ENCODE peak calls at places on chromosome 19, in five cellular contexts. One of them, this sample, is unnamed. For H3K9me3 and H3K4me1, the result is how much of the 10 kb centered on the place peaks cover.

GRCh38 chr19:49114630-49115363 is 627 bp downstream of the LIN7B start:
- DNase-seq in psoas muscle: peak
- DNase-seq in Peyer's patch: peak
- DNase-seq in SK-N-SH: peak
- DNase-seq in CD8-positive, alpha-beta T cell: peak
- DNase-seq in this sample: peak

GRCh38 chr19:55529636-55530230 is 7.2 kb downstream of the SBK2 start:
- DNase-seq in SK-N-SH: no peak
- DNase-seq in CD8-positive, alpha-beta T cell: no peak
- DNase-seq in psoas muscle: no peak
- DNase-seq in Peyer's patch: no peak
- DNase-seq in this sample: no peak

GRCh38 chr19:12773571-12773970 is 1.8 kb downstream of the HOOK2 start:
- DNase-seq in CD8-positive, alpha-beta T cell: no peak
- DNase-seq in SK-N-SH: no peak
- DNase-seq in Peyer's patch: no peak
- DNase-seq in psoas muscle: no peak
- DNase-seq in this sample: no peak

GRCh38 chr19:2014731-2015610 is 543 bp downstream of the BTBD2 start:
- DNase-seq in SK-N-SH: peak
- DNase-seq in Peyer's patch: no peak
- DNase-seq in psoas muscle: no peak
- DNase-seq in CD8-positive, alpha-beta T cell: peak
- DNase-seq in this sample: peak

GRCh38 chr19:55626350-55626749 is 2.0 kb upstream of the ZNF784 start:
- DNase-seq in Peyer's patch: peak
- DNase-seq in psoas muscle: no peak
- DNase-seq in CD8-positive, alpha-beta T cell: peak
- DNase-seq in SK-N-SH: no peak
- DNase-seq in this sample: no peak

GRCh38 chr19:6521718-6522646 is 8.8 kb upstream of the TNFSF9 start:
- DNase-seq in psoas muscle: no peak
- DNase-seq in CD8-positive, alpha-beta T cell: peak
- DNase-seq in Peyer's patch: peak
- DNase-seq in SK-N-SH: no peak
- DNase-seq in this sample: peak

GRCh38 chr19:46205183-46205984 is 24.2 kb upstream of the IGFL1 start:
- DNase-seq in CD8-positive, alpha-beta T cell: no peak
- DNase-seq in SK-N-SH: no peak
- DNase-seq in psoas muscle: no peak
- DNase-seq in Peyer's patch: no peak
- DNase-seq in this sample: no peak

GRCh38 chr19:50703915-50704548 is 15.6 kb downstream of the SHANK1 start:
- DNase-seq in SK-N-SH: no peak
- DNase-seq in Peyer's patch: no peak
- DNase-seq in CD8-positive, alpha-beta T cell: no peak
- DNase-seq in psoas muscle: no peak
- DNase-seq in this sample: no peak

GRCh38 chr19:29966594-29967249 is 24.7 kb downstream of the URI1 start:
- DNase-seq in CD8-positive, alpha-beta T cell: no peak
- DNase-seq in psoas muscle: no peak
- DNase-seq in SK-N-SH: no peak
- DNase-seq in Peyer's patch: no peak
- DNase-seq in this sample: no peak

GRCh38 chr19:17943284-17944221 is 10.7 kb downstream of the CCDC124 start:
- DNase-seq in Peyer's patch: no peak
- DNase-seq in psoas muscle: no peak
- DNase-seq in SK-N-SH: no peak
- DNase-seq in CD8-positive, alpha-beta T cell: no peak
- DNase-seq in this sample: no peak

GRCh38 chr19:48554385-48555091 is 2.6 kb downstream of the SULT2B1 start:
- DNase-seq in SK-N-SH: no peak
- DNase-seq in psoas muscle: no peak
- DNase-seq in CD8-positive, alpha-beta T cell: no peak
- DNase-seq in Peyer's patch: no peak
- DNase-seq in this sample: no peak

GRCh38 chr19:47573076-47574026 is at the start of gene ZNF541:
- DNase-seq in Peyer's patch: peak
- DNase-seq in CD8-positive, alpha-beta T cell: peak
- DNase-seq in psoas muscle: peak
- DNase-seq in SK-N-SH: peak
- DNase-seq in this sample: peak

GRCh38 chr19:12603714-12604113 is 6.9 kb downstream of the ZNF490 start:
- DNase-seq in Peyer's patch: peak
- DNase-seq in CD8-positive, alpha-beta T cell: peak
- DNase-seq in SK-N-SH: no peak
- DNase-seq in psoas muscle: no peak
- DNase-seq in this sample: no peak

GRCh38 chr19:48044561-48044960 is 682 bp upstream of the CABP5 start:
- DNase-seq in CD8-positive, alpha-beta T cell: no peak
- DNase-seq in SK-N-SH: no peak
- DNase-seq in Peyer's patch: no peak
- DNase-seq in psoas muscle: no peak
- DNase-seq in this sample: no peak

GRCh38 chr19:54458648-54459281 is 4.8 kb downstream of the LENG9 start:
- DNase-seq in SK-N-SH: no peak
- DNase-seq in CD8-positive, alpha-beta T cell: no peak
- DNase-seq in Peyer's patch: no peak
- DNase-seq in psoas muscle: peak
- DNase-seq in this sample: no peak

GRCh38 chr19:49361438-49362047 is 673 bp downstream of the TEAD2 start:
- DNase-seq in SK-N-SH: peak
- DNase-seq in Peyer's patch: peak
- DNase-seq in CD8-positive, alpha-beta T cell: no peak
- DNase-seq in psoas muscle: peak
- DNase-seq in this sample: peak

GRCh38 chr19:19213822-19214558 is 2.2 kb downstream of the NCAN start:
- DNase-seq in CD8-positive, alpha-beta T cell: no peak
- DNase-seq in SK-N-SH: no peak
- DNase-seq in Peyer's patch: no peak
- DNase-seq in psoas muscle: no peak
- DNase-seq in this sample: no peak

GRCh38 chr19:56476093-56476492 is 1.1 kb downstream of the ZNF667 start:
- DNase-seq in psoas muscle: no peak
- DNase-seq in SK-N-SH: no peak
- DNase-seq in Peyer's patch: no peak
- DNase-seq in CD8-positive, alpha-beta T cell: no peak
- DNase-seq in this sample: no peak

GRCh38 chr19:17210296-17210695 is 4.9 kb upstream of the USE1 start:
- DNase-seq in Peyer's patch: no peak
- DNase-seq in SK-N-SH: no peak
- DNase-seq in CD8-positive, alpha-beta T cell: no peak
- DNase-seq in psoas muscle: no peak
- DNase-seq in this sample: no peak

GRCh38 chr19:40503300-40503699 is 36.5 kb downstream of the SPTBN4 start:
- DNase-seq in Peyer's patch: no peak
- DNase-seq in SK-N-SH: peak
- DNase-seq in psoas muscle: no peak
- DNase-seq in CD8-positive, alpha-beta T cell: no peak
- DNase-seq in this sample: no peak

GRCh38 chr19:32537626-32538025 is 43.4 kb upstream of the PDCD5 start:
- DNase-seq in SK-N-SH: no peak
- DNase-seq in psoas muscle: no peak
- DNase-seq in Peyer's patch: no peak
- DNase-seq in CD8-positive, alpha-beta T cell: no peak
- DNase-seq in this sample: no peak

GRCh38 chr19:37172368-37173366 is at the start of gene ZNF585A:
- DNase-seq in SK-N-SH: peak
- DNase-seq in Peyer's patch: peak
- DNase-seq in psoas muscle: peak
- DNase-seq in CD8-positive, alpha-beta T cell: peak
- DNase-seq in this sample: peak

GRCh38 chr19:6450166-6450565 is 9.4 kb downstream of the SLC25A23 start:
- DNase-seq in Peyer's patch: no peak
- DNase-seq in SK-N-SH: no peak
- DNase-seq in psoas muscle: no peak
- DNase-seq in CD8-positive, alpha-beta T cell: no peak
- DNase-seq in this sample: no peak

GRCh38 chr19:12155324-12155723 is 1.2 kb downstream of the ZNF625 start:
- DNase-seq in Peyer's patch: no peak
- DNase-seq in SK-N-SH: no peak
- DNase-seq in CD8-positive, alpha-beta T cell: no peak
- DNase-seq in psoas muscle: no peak
- DNase-seq in this sample: no peak

GRCh38 chr19:41864374-41864773 is 4.3 kb downstream of the RPS19 start:
- DNase-seq in SK-N-SH: no peak
- DNase-seq in Peyer's patch: no peak
- DNase-seq in CD8-positive, alpha-beta T cell: no peak
- DNase-seq in psoas muscle: no peak
- DNase-seq in this sample: no peak

GRCh38 chr19:40663712-40664692 is 26.4 kb downstream of the NUMBL start:
- DNase-seq in Peyer's patch: peak
- DNase-seq in psoas muscle: no peak
- DNase-seq in CD8-positive, alpha-beta T cell: no peak
- DNase-seq in SK-N-SH: peak
- DNase-seq in this sample: no peak

GRCh38 chr19:964116-964520 is 20.0 kb upstream of the WDR18 start:
- DNase-seq in psoas muscle: no peak
- DNase-seq in Peyer's patch: no peak
- DNase-seq in SK-N-SH: no peak
- DNase-seq in CD8-positive, alpha-beta T cell: no peak
- DNase-seq in this sample: no peak

GRCh38 chr19:18464646-18465045 is 26.7 kb upstream of the ISYNA1 start:
- DNase-seq in CD8-positive, alpha-beta T cell: no peak
- DNase-seq in Peyer's patch: peak
- DNase-seq in psoas muscle: peak
- DNase-seq in SK-N-SH: no peak
- DNase-seq in this sample: peak

GRCh38 chr19:45172173-45172572 is 5.9 kb downstream of the TRAPPC6A start:
- DNase-seq in CD8-positive, alpha-beta T cell: peak
- DNase-seq in SK-N-SH: no peak
- DNase-seq in psoas muscle: no peak
- DNase-seq in Peyer's patch: no peak
- DNase-seq in this sample: no peak

GRCh38 chr19:13051581-13052165 is 51.0 kb downstream of the LYL1 start:
- DNase-seq in Peyer's patch: peak
- DNase-seq in CD8-positive, alpha-beta T cell: peak
- DNase-seq in SK-N-SH: no peak
- DNase-seq in psoas muscle: peak
- DNase-seq in this sample: peak

GRCh38 chr19:57578487-57579205 is at the start of gene ZNF416:
- DNase-seq in Peyer's patch: peak
- DNase-seq in CD8-positive, alpha-beta T cell: peak
- DNase-seq in psoas muscle: peak
- DNase-seq in SK-N-SH: peak
- DNase-seq in this sample: peak

GRCh38 chr19:57572415-57572947 is 6.2 kb downstream of the ZNF416 start:
- DNase-seq in psoas muscle: no peak
- DNase-seq in CD8-positive, alpha-beta T cell: no peak
- DNase-seq in SK-N-SH: no peak
- DNase-seq in Peyer's patch: no peak
- DNase-seq in this sample: no peak

GRCh38 chr19:57570707-57571106 is 8.0 kb downstream of the ZNF416 start:
- DNase-seq in psoas muscle: no peak
- DNase-seq in CD8-positive, alpha-beta T cell: no peak
- DNase-seq in SK-N-SH: no peak
- DNase-seq in Peyer's patch: no peak
- DNase-seq in this sample: no peak

GRCh38 chr19:57576661-57577060 is 2.0 kb downstream of the ZNF416 start:
- DNase-seq in CD8-positive, alpha-beta T cell: no peak
- DNase-seq in Peyer's patch: no peak
- DNase-seq in SK-N-SH: no peak
- DNase-seq in psoas muscle: no peak
- DNase-seq in this sample: no peak
- H3K9me3 ChIP-seq in CD8-positive, alpha-beta T cell: half or more
- H3K9me3 ChIP-seq in Peyer's patch: under half
- H3K9me3 ChIP-seq in SK-N-SH: under half
- H3K9me3 ChIP-seq in psoas muscle: half or more
- H3K9me3 ChIP-seq in this sample: half or more

GRCh38 chr19:3548594-3548993 is 8.8 kb downstream of the MFSD12 start:
- DNase-seq in SK-N-SH: no peak
- DNase-seq in psoas muscle: no peak
- DNase-seq in CD8-positive, alpha-beta T cell: no peak
- DNase-seq in Peyer's patch: no peak
- DNase-seq in this sample: no peak

GRCh38 chr19:3550947-3551807 is 6.2 kb downstream of the MFSD12 start:
- DNase-seq in psoas muscle: no peak
- DNase-seq in CD8-positive, alpha-beta T cell: no peak
- DNase-seq in SK-N-SH: peak
- DNase-seq in Peyer's patch: no peak
- DNase-seq in this sample: peak

GRCh38 chr19:3554254-3555083 is 2.9 kb downstream of the MFSD12 start:
- DNase-seq in Peyer's patch: peak
- DNase-seq in SK-N-SH: peak
- DNase-seq in CD8-positive, alpha-beta T cell: peak
- DNase-seq in psoas muscle: no peak
- DNase-seq in this sample: peak

GRCh38 chr19:3549816-3550215 is 7.6 kb downstream of the MFSD12 start:
- DNase-seq in psoas muscle: no peak
- DNase-seq in CD8-positive, alpha-beta T cell: no peak
- DNase-seq in SK-N-SH: peak
- DNase-seq in Peyer's patch: no peak
- DNase-seq in this sample: no peak

GRCh38 chr19:3551808-3552095 is 5.6 kb downstream of the MFSD12 start:
- DNase-seq in SK-N-SH: peak
- DNase-seq in CD8-positive, alpha-beta T cell: no peak
- DNase-seq in psoas muscle: no peak
- DNase-seq in Peyer's patch: no peak
- DNase-seq in this sample: no peak
- H3K4me1 ChIP-seq in SK-N-SH: under half
- H3K4me1 ChIP-seq in CD8-positive, alpha-beta T cell: under half
- H3K4me1 ChIP-seq in psoas muscle: under half
- H3K4me1 ChIP-seq in Peyer's patch: under half
- H3K4me1 ChIP-seq in this sample: under half

GRCh38 chr19:14310055-14310454 is 71.2 kb upstream of the ADGRE5 start:
- DNase-seq in CD8-positive, alpha-beta T cell: no peak
- DNase-seq in psoas muscle: no peak
- DNase-seq in Peyer's patch: no peak
- DNase-seq in SK-N-SH: no peak
- DNase-seq in this sample: no peak
- H3K9me3 ChIP-seq in CD8-positive, alpha-beta T cell: under half
- H3K9me3 ChIP-seq in psoas muscle: under half
- H3K9me3 ChIP-seq in Peyer's patch: under half
- H3K9me3 ChIP-seq in SK-N-SH: under half
- H3K9me3 ChIP-seq in this sample: under half

DNA sequence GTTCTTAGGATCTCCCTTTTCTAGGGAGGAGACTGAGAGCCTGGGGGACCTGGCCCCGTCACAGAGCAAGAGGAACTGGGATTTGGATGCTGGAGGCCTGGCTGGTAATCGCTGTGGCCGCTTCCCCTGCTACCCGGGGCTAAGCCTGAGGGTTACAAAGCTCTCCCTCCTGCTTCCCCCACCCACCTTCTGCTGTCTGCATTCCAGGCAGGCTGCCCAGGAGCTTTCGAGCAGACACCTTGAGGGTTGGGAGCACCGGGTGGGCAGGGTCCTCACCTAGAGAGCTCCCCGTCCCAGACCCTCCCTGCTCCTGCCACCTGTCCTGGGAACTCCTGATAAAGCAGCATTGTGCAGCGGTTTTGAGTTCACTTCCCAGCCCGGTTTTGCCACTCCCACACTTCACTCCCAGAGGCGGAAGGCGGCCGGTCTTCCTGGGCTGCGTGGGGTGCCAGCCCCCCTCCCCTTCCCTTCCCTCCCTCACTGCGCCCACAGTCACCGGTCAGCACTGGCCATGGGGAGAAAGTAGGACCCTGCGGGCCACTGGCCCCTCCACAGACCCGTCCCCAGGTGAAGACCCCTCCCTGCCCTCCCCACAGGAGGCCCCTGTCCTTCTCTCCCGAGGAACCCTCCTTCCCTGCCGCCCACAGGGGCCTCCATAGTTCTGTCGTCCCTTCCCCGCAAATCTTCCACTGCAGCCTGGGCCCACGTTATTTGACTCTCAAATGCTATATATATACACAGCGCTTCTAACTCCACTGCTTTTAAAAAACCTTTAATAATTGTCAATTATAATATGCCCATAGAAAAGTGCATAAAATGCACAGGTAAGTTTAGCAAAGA is 8.1 kb downstream of the PAK4 start:
- DNase-seq in SK-N-SH: peak
- DNase-seq in Peyer's patch: no peak
- DNase-seq in psoas muscle: no peak
- DNase-seq in CD8-positive, alpha-beta T cell: no peak
- DNase-seq in this sample: peak
- H3K4me1 ChIP-seq in SK-N-SH: under half
- H3K4me1 ChIP-seq in Peyer's patch: under half
- H3K4me1 ChIP-seq in psoas muscle: under half
- H3K4me1 ChIP-seq in CD8-positive, alpha-beta T cell: under half
- H3K4me1 ChIP-seq in this sample: under half

This sample was measured in mucosa of descending colon.